ENCODE peak calls at places on chromosomes 4 and X, in seven cellular contexts. X is neuronal stem cell, Y is mesenchymal stem cell, O is IMR-90, A is H9, P is H1, V is trophoblast cell. J is an unnamed sample.

GRCh38 chr4:144399927-144400326 is 246.0 kb upstream of the HHIP start:
- DNase-seq in X (no peak), A (no peak), O (peak; percentile 55), P (no peak), Y (peak; percentile 5), V (no peak), J (no peak)

GRCh38 chrX:8668797-8669196 is 63.1 kb downstream of the ANOS1 start:
- DNase-seq in X (no peak), O (no peak), P (no peak), V (peak; percentile 10), A (no peak), Y (no peak), J (peak; percentile 84)

GRCh38 chrX:152819732-152820131 is 10.8 kb downstream of the CETN2 start:
- DNase-seq in Y (no peak), X (no peak), V (no peak), O (peak; percentile 79), A (no peak), P (no peak), J (no peak)

GRCh38 chr4:19329631-19330030 is 922.1 kb upstream of the SLIT2 start:
- DNase-seq in P (no peak), O (peak; percentile 41), X (no peak), A (no peak), Y (peak; percentile 7), V (peak; percentile 22), J (no peak)

GRCh38 chr4:40629401-40630334 is at the start of gene RBM47:
- DNase-seq in X (peak; percentile 54), A (peak; percentile 84), V (peak; percentile 97), O (peak; percentile 40), Y (peak; percentile 73), P (peak; percentile 88), J (peak; percentile 92)

GRCh38 chr4:120066182-120066524 is 495 bp downstream of the MAD2L1 start:
- DNase-seq in Y (no peak), A (no peak), X (no peak), P (no peak), O (no peak), V (no peak), J (peak; percentile 87)

GRCh38 chr4:175146799-175147198 is 228.6 kb downstream of the ADAM29 start:
- DNase-seq in Y (no peak), V (no peak), P (no peak), O (no peak), A (no peak), X (no peak), J (no peak)

GRCh38 chr4:13261486-13262257 is 222.5 kb downstream of the RAB28 start:
- DNase-seq in P (no peak), A (no peak), X (peak; percentile 3), O (no peak), Y (no peak), V (no peak), J (peak; percentile 10)

GRCh38 chr4:162891788-162892707 is 274.6 kb downstream of the NAF1 start:
- DNase-seq in X (no peak), P (no peak), A (no peak), Y (peak; percentile 4), V (peak; percentile 18), O (no peak), J (peak; percentile 70)

GRCh38 chr4:54082168-54082567 is 17.8 kb upstream of the CHIC2 start:
- DNase-seq in Y (peak; percentile 98), O (peak; percentile 100), V (peak; percentile 96), X (no peak), A (no peak), P (no peak), J (no peak)

GRCh38 chr4:22653752-22654151 is 39.0 kb upstream of the GBA3 start:
- DNase-seq in P (no peak), V (no peak), Y (no peak), A (no peak), O (no peak), X (no peak), J (no peak)

GRCh38 chrX:34382416-34382815 is 250.3 kb upstream of the FAM47A start:
- DNase-seq in X (no peak), V (no peak), P (no peak), O (no peak), Y (no peak), A (no peak), J (no peak)

GRCh38 chr4:148154769-148155168 is 287.4 kb downstream of the NR3C2 start:
- DNase-seq in Y (no peak), P (no peak), X (no peak), O (no peak), A (no peak), V (no peak), J (no peak)

GRCh38 chr4:152166567-152166966 is 369.3 kb downstream of the FBXW7 start:
- DNase-seq in Y (peak; percentile 29), V (peak; percentile 68), A (no peak), X (peak; percentile 41), P (peak; percentile 68), O (no peak), J (peak; percentile 69)

GRCh38 chr4:25245181-25245580 is 11.3 kb downstream of the PI4K2B start:
- DNase-seq in P (no peak), Y (no peak), X (no peak), V (no peak), A (peak; percentile 41), O (no peak), J (no peak)

GRCh38 chrX:45632506-45632905 is 431.8 kb upstream of the DIPK2B start:
- DNase-seq in X (no peak), A (peak; percentile 25), Y (no peak), V (peak; percentile 6), P (peak; percentile 41), O (no peak), J (no peak)

GRCh38 chrX:103092942-103093341 is at the start of gene NXF3:
- DNase-seq in V (no peak), A (no peak), O (no peak), X (no peak), P (no peak), Y (no peak), J (no peak)

GRCh38 chr4:73726000-73726399 is 14.4 kb upstream of the CXCL8 start:
- DNase-seq in V (peak; percentile 86), X (peak; percentile 4), Y (peak; percentile 93), O (peak; percentile 93), P (no peak), A (no peak), J (peak; percentile 91)

GRCh38 chr4:185143596-185143969 is 517 bp downstream of the SLC25A4 start:
- DNase-seq in V (peak; percentile 77), X (no peak), P (no peak), Y (peak; percentile 32), A (no peak), O (peak; percentile 17), J (no peak)

GRCh38 chr4:107876096-107876495 is 51.4 kb downstream of the SGMS2 start:
- DNase-seq in O (no peak), X (no peak), V (no peak), P (no peak), A (no peak), Y (no peak), J (no peak)

GRCh38 chr4:186643501-186644315 is 79.9 kb downstream of the FAT1 start:
- DNase-seq in A (no peak), X (no peak), V (peak; percentile 55), Y (peak; percentile 82), P (no peak), O (peak; percentile 89), J (no peak)

GRCh38 chr4:68494688-68495087 is 47.4 kb downstream of the TMPRSS11E start:
- DNase-seq in O (no peak), P (no peak), A (no peak), V (peak; percentile 22), Y (no peak), X (no peak), J (no peak)

DNA sequence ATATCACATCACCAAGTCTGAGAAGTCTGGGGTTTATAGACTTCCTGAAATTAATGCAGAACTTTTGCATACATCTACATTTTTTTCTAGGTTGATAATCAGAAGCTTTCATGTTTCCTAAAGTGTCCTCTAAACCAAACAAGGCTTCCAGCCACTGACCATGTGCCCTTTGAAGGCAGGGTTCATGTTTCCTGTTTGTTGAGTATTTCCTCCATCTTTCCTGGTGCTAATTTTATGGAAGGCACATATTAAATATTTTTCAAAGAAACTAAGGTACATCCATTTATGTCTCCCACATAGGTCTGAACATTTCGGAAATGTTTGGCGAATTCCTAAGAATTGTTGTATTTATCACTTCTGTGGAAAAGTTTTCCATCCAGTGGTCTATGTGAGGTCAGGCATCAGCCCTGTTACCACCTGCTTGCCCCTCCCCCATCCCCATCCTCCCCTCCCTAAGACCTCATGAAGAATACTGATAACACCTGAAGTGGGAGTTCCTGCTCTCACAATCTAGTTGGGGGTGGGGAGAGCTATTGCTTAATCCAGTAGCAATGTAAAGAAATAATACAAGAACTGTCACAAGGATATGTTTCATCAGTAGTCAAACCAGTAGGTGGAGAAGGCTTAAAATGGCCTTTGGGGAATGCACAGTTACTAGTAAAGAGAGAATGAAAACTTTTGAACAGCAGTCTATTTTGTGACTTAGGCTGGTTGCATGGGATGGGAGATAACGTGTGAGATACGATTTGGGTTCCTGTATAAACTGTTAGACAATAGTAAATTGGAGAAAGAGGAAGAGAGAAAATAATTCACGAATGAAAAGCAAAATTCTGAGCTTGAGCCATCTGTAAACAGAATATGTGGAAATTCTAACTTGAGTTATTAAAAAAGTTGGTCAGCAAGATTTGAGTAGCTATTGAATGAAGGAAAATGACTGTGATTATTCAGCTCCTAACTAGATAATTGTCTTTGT is 5.9 kb downstream of the GALNT7 start:
- DNase-seq in A (no peak), Y (no peak), X (no peak), V (no peak), O (no peak), P (no peak), J (peak; percentile 65)
- H3K18ac ChIP-seq in A (no peak overlapping the region), Y (no peak overlapping the region), X (no peak overlapping the region), V (no peak overlapping the region), O (no peak overlapping the region), P (no peak overlapping the region), J (no peak overlapping the region)

GRCh38 chr4:110851989-110852388 is 229.1 kb upstream of the PITX2 start:
- DNase-seq in V (no peak), A (no peak), O (no peak), P (no peak), Y (no peak), X (no peak), J (no peak)
- H3K18ac ChIP-seq in V (no peak overlapping the region), A (no peak overlapping the region), O (no peak overlapping the region), P (no peak overlapping the region), Y (no peak overlapping the region), X (no peak overlapping the region), J (no peak overlapping the region)

DNA sequence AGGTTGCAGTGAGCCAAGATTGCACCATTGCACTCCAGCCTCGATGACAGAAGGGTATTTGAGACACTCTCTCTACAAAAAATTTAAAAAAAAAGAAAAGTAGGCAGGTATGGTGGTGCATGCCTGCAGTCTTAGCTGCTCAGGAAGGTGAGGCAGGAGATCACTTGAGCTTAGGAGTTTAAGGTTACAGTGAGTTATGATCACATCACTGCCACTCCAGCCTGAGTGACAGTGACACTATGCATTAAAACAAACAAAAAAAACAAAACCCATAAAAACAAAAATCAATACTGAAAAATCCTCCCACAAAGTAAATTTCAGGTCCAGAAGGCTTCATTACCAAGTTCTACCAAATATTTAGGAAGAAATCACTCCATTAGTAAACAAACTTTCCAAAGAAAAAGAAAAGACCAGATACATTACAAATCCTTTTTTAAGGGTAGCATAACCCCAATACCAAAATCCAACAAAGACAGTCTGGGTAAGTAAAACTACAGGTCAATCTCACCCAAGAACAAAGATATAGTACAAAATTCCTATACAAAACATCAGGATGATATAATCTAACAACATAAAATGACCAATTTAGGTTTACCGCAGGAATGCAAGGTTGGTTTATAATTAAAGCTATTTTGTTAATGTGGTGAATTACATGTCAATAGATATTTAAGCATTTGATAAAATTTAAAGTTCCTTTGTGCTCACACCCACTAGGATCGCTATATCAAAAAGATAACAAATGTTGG is 11.7 kb downstream of the NELFA start:
- DNase-seq in X (no peak), A (no peak), P (no peak), V (peak; percentile 52), Y (no peak), O (no peak), J (no peak)
- H3K18ac ChIP-seq in X (no peak overlapping the region), A (no peak overlapping the region), P (no peak overlapping the region), V (no peak overlapping the region), Y (no peak overlapping the region), O (no peak overlapping the region), J (no peak overlapping the region)

GRCh38 chr4:52968241-52968640 is 106.1 kb downstream of the RASL11B start:
- DNase-seq in P (no peak), A (no peak), Y (no peak), O (no peak), X (no peak), V (peak; percentile 92), J (no peak)
- H3K18ac ChIP-seq in P (no peak overlapping the region), A (no peak overlapping the region), Y (no peak overlapping the region), O (no peak overlapping the region), X (no peak overlapping the region), V (no peak overlapping the region), J (no peak overlapping the region)